ENCODE peak calls at places on chromosomes 16 and 17, in ten cellular contexts. I is NCI-H1092; J is small intestine; D is activated CD4-positive, alpha-beta T cell treated with anti-CD3 and anti-CD28 coated beads, Interleukin-2, amount 50 U/mL, for 1 hour; B is myocyte; R is GM12892; M is nucleus accumbens; V is activated CD8-positive, alpha-beta T cell treated with anti-CD3 and anti-CD28 coated beads, Interleukin-2, amount 10 ng/mL, durations not matched to agents 7 days and 5 days; S is anterior cingulate cortex; X is Kasumi-1. A is an unnamed sample.

GRCh38 chr17:14784997-14785696 is 480.0 kb downstream of the PMP22 start:
- DNase-seq in D (peak), J (no peak), V (no peak), X (no peak), S (no peak), B (no peak), R (no peak), M (no peak), I (no peak), A (no peak)

GRCh38 chr17:35127751-35128514 is 6.5 kb downstream of the FNDC8 start:
- DNase-seq in J (no peak), S (no peak), V (no peak), M (no peak), B (no peak), R (no peak), I (no peak), D (no peak), X (no peak), A (peak)

GRCh38 chr17:6313835-6314234 is 121.1 kb downstream of the AIPL1 start:
- DNase-seq in D (no peak), S (no peak), J (no peak), I (no peak), B (no peak), X (no peak), V (no peak), M (no peak), R (no peak), A (no peak)

GRCh38 chr17:69725125-69725524 is 310.6 kb downstream of the MAP2K6 start:
- DNase-seq in R (no peak), J (no peak), D (no peak), M (no peak), X (no peak), S (no peak), I (no peak), B (no peak), V (no peak), A (no peak)

GRCh38 chr17:75153854-75154194 is 488 bp downstream of the JPT1 start:
- DNase-seq in B (peak), D (no peak), J (peak), S (no peak), X (peak), V (peak), R (no peak), I (peak), M (no peak), A (no peak)

GRCh38 chr17:61502292-61502691 is 50.1 kb downstream of the TBX4 start:
- DNase-seq in B (no peak), R (no peak), D (no peak), I (no peak), M (no peak), J (no peak), S (no peak), V (no peak), X (no peak), A (no peak)

GRCh38 chr16:17827313-17827712 is 356.6 kb upstream of the XYLT1 start:
- DNase-seq in V (no peak), J (no peak), M (no peak), X (no peak), D (no peak), B (no peak), I (no peak), R (no peak), S (no peak), A (peak)

GRCh38 chr16:83447560-83447959 is 360.2 kb upstream of the HSBP1 start:
- DNase-seq in B (no peak), J (no peak), D (no peak), S (no peak), V (no peak), X (no peak), I (no peak), R (no peak), M (no peak), A (no peak)